ENCODE peak calls at places on chromosomes 2 and 18, in eight cellular contexts. One of them, this sample, is unnamed.

GRCh38 chr2:31384351-31384750 is 30.2 kb downstream of the XDH start:
- DNase-seq in HCEC 1CT: peak
- DNase-seq in body of pancreas: no peak
- DNase-seq in NCI-H460: no peak
- DNase-seq in stomach: no peak
- DNase-seq in germinal center: no peak
- DNase-seq in fibroblast of mammary gland: peak
- DNase-seq in neural crest cell: no peak
- DNase-seq in this sample: no peak

GRCh38 chr18:66640431-66640830 is 36.5 kb upstream of the CDH19 start:
- DNase-seq in HCEC 1CT: no peak
- DNase-seq in body of pancreas: no peak
- DNase-seq in NCI-H460: no peak
- DNase-seq in stomach: peak
- DNase-seq in germinal center: no peak
- DNase-seq in fibroblast of mammary gland: peak
- DNase-seq in neural crest cell: no peak
- DNase-seq in this sample: no peak

GRCh38 chr2:9308186-9308955 is 101.8 kb downstream of the ASAP2 start:
- DNase-seq in HCEC 1CT: no peak
- DNase-seq in body of pancreas: no peak
- DNase-seq in NCI-H460: no peak
- DNase-seq in stomach: no peak
- DNase-seq in germinal center: no peak
- DNase-seq in fibroblast of mammary gland: peak
- DNase-seq in neural crest cell: no peak
- DNase-seq in this sample: no peak

GRCh38 chr18:10074122-10074521 is 160.3 kb downstream of the VAPA start:
- DNase-seq in HCEC 1CT: no peak
- DNase-seq in body of pancreas: no peak
- DNase-seq in NCI-H460: no peak
- DNase-seq in stomach: no peak
- DNase-seq in germinal center: no peak
- DNase-seq in fibroblast of mammary gland: no peak
- DNase-seq in neural crest cell: no peak
- DNase-seq in this sample: no peak

GRCh38 chr2:23664069-23664788 is 262.7 kb downstream of the ATAD2B start:
- DNase-seq in HCEC 1CT: no peak
- DNase-seq in body of pancreas: no peak
- DNase-seq in NCI-H460: no peak
- DNase-seq in stomach: no peak
- DNase-seq in germinal center: no peak
- DNase-seq in fibroblast of mammary gland: no peak
- DNase-seq in neural crest cell: no peak
- DNase-seq in this sample: no peak

GRCh38 chr18:59605633-59606192 is 91.5 kb downstream of the CCBE1 start:
- DNase-seq in HCEC 1CT: peak
- DNase-seq in body of pancreas: no peak
- DNase-seq in NCI-H460: no peak
- DNase-seq in stomach: no peak
- DNase-seq in germinal center: no peak
- DNase-seq in fibroblast of mammary gland: no peak
- DNase-seq in neural crest cell: no peak
- DNase-seq in this sample: no peak

GRCh38 chr18:27838230-27838629 is 338.7 kb downstream of the CDH2 start:
- DNase-seq in HCEC 1CT: peak
- DNase-seq in body of pancreas: no peak
- DNase-seq in NCI-H460: no peak
- DNase-seq in stomach: no peak
- DNase-seq in germinal center: no peak
- DNase-seq in fibroblast of mammary gland: peak
- DNase-seq in neural crest cell: no peak
- DNase-seq in this sample: no peak

GRCh38 chr2:172085460-172086159 is at the start of gene DLX1:
- DNase-seq in HCEC 1CT: no peak
- DNase-seq in body of pancreas: no peak
- DNase-seq in NCI-H460: no peak
- DNase-seq in stomach: no peak
- DNase-seq in germinal center: no peak
- DNase-seq in fibroblast of mammary gland: no peak
- DNase-seq in neural crest cell: no peak
- DNase-seq in this sample: no peak

GRCh38 chr18:23540867-23541266 is 37.6 kb downstream of the RMC1 start:
- DNase-seq in HCEC 1CT: no peak
- DNase-seq in body of pancreas: no peak
- DNase-seq in NCI-H460: no peak
- DNase-seq in stomach: no peak
- DNase-seq in germinal center: peak
- DNase-seq in fibroblast of mammary gland: no peak
- DNase-seq in neural crest cell: no peak
- DNase-seq in this sample: no peak

GRCh38 chr2:158619496-158619895 is 162.7 kb downstream of the PKP4 start:
- DNase-seq in HCEC 1CT: peak
- DNase-seq in body of pancreas: peak
- DNase-seq in NCI-H460: peak
- DNase-seq in stomach: peak
- DNase-seq in germinal center: no peak
- DNase-seq in fibroblast of mammary gland: peak
- DNase-seq in neural crest cell: no peak
- DNase-seq in this sample: no peak

GRCh38 chr2:231666171-231667095 is 41.9 kb upstream of the PTMA start:
- DNase-seq in HCEC 1CT: peak
- DNase-seq in body of pancreas: peak
- DNase-seq in NCI-H460: peak
- DNase-seq in stomach: peak
- DNase-seq in germinal center: no peak
- DNase-seq in fibroblast of mammary gland: peak
- DNase-seq in neural crest cell: peak
- DNase-seq in this sample: peak

GRCh38 chr2:204667990-204668389 is 122.7 kb downstream of the PARD3B start:
- DNase-seq in HCEC 1CT: no peak
- DNase-seq in body of pancreas: no peak
- DNase-seq in NCI-H460: no peak
- DNase-seq in stomach: no peak
- DNase-seq in germinal center: no peak
- DNase-seq in fibroblast of mammary gland: no peak
- DNase-seq in neural crest cell: no peak
- DNase-seq in this sample: no peak

GRCh38 chr2:230706966-230707365 is 5.7 kb upstream of the CAB39 start:
- DNase-seq in HCEC 1CT: no peak
- DNase-seq in body of pancreas: no peak
- DNase-seq in NCI-H460: no peak
- DNase-seq in stomach: no peak
- DNase-seq in germinal center: no peak
- DNase-seq in fibroblast of mammary gland: no peak
- DNase-seq in neural crest cell: no peak
- DNase-seq in this sample: no peak

GRCh38 chr2:218093879-218094278 is 24.8 kb downstream of the RUFY4 start:
- DNase-seq in HCEC 1CT: no peak
- DNase-seq in body of pancreas: no peak
- DNase-seq in NCI-H460: no peak
- DNase-seq in stomach: no peak
- DNase-seq in germinal center: no peak
- DNase-seq in fibroblast of mammary gland: no peak
- DNase-seq in neural crest cell: no peak
- DNase-seq in this sample: no peak

GRCh38 chr2:42052702-42053481 is 5.1 kb downstream of the PKDCC start:
- DNase-seq in HCEC 1CT: peak
- DNase-seq in body of pancreas: no peak
- DNase-seq in NCI-H460: no peak
- DNase-seq in stomach: no peak
- DNase-seq in germinal center: no peak
- DNase-seq in fibroblast of mammary gland: peak
- DNase-seq in neural crest cell: no peak
- DNase-seq in this sample: peak

GRCh38 chr2:10297191-10297700 is 5.5 kb upstream of the HPCAL1 start:
- DNase-seq in HCEC 1CT: peak
- DNase-seq in body of pancreas: no peak
- DNase-seq in NCI-H460: no peak
- DNase-seq in stomach: no peak
- DNase-seq in germinal center: no peak
- DNase-seq in fibroblast of mammary gland: no peak
- DNase-seq in neural crest cell: no peak
- DNase-seq in this sample: no peak

GRCh38 chr2:61853086-61853847 is 593 bp downstream of the FAM161A start:
- DNase-seq in HCEC 1CT: peak
- DNase-seq in body of pancreas: peak
- DNase-seq in NCI-H460: peak
- DNase-seq in stomach: peak
- DNase-seq in germinal center: peak
- DNase-seq in fibroblast of mammary gland: peak
- DNase-seq in neural crest cell: no peak
- DNase-seq in this sample: no peak

GRCh38 chr2:69567909-69568300 is 75.6 kb downstream of the AAK1 start:
- DNase-seq in HCEC 1CT: no peak
- DNase-seq in body of pancreas: no peak
- DNase-seq in NCI-H460: no peak
- DNase-seq in stomach: no peak
- DNase-seq in germinal center: no peak
- DNase-seq in fibroblast of mammary gland: no peak
- DNase-seq in neural crest cell: no peak
- DNase-seq in this sample: no peak

GRCh38 chr2:54306561-54306960 is 50.5 kb upstream of the TSPYL6 start:
- DNase-seq in HCEC 1CT: no peak
- DNase-seq in body of pancreas: no peak
- DNase-seq in NCI-H460: no peak
- DNase-seq in stomach: no peak
- DNase-seq in germinal center: no peak
- DNase-seq in fibroblast of mammary gland: no peak
- DNase-seq in neural crest cell: no peak
- DNase-seq in this sample: no peak

GRCh38 chr2:143762176-143762928 is 633.1 kb downstream of the ARHGAP15 start:
- DNase-seq in HCEC 1CT: no peak
- DNase-seq in body of pancreas: no peak
- DNase-seq in NCI-H460: no peak
- DNase-seq in stomach: no peak
- DNase-seq in germinal center: no peak
- DNase-seq in fibroblast of mammary gland: no peak
- DNase-seq in neural crest cell: no peak
- DNase-seq in this sample: no peak

GRCh38 chr2:96489673-96490072 is 15.5 kb downstream of the NEURL3 start:
- DNase-seq in HCEC 1CT: no peak
- DNase-seq in body of pancreas: no peak
- DNase-seq in NCI-H460: no peak
- DNase-seq in stomach: no peak
- DNase-seq in germinal center: no peak
- DNase-seq in fibroblast of mammary gland: no peak
- DNase-seq in neural crest cell: no peak
- DNase-seq in this sample: no peak

GRCh38 chr18:64134044-64134757 is 14.7 kb downstream of the LINC00305 start:
- DNase-seq in HCEC 1CT: no peak
- DNase-seq in body of pancreas: no peak
- DNase-seq in NCI-H460: no peak
- DNase-seq in stomach: no peak
- DNase-seq in germinal center: no peak
- DNase-seq in fibroblast of mammary gland: no peak
- DNase-seq in neural crest cell: no peak
- DNase-seq in this sample: no peak

GRCh38 chr18:32507093-32507492 is 36.4 kb upstream of the GAREM1 start:
- DNase-seq in HCEC 1CT: no peak
- DNase-seq in body of pancreas: no peak
- DNase-seq in NCI-H460: no peak
- DNase-seq in stomach: no peak
- DNase-seq in germinal center: no peak
- DNase-seq in fibroblast of mammary gland: no peak
- DNase-seq in neural crest cell: no peak
- DNase-seq in this sample: no peak

GRCh38 chr18:58314284-58314683 is 270.3 kb downstream of the NEDD4L start:
- DNase-seq in HCEC 1CT: peak
- DNase-seq in body of pancreas: peak
- DNase-seq in NCI-H460: no peak
- DNase-seq in stomach: peak
- DNase-seq in germinal center: no peak
- DNase-seq in fibroblast of mammary gland: peak
- DNase-seq in neural crest cell: no peak
- DNase-seq in this sample: no peak

GRCh38 chr2:112159454-112159921 is 21.3 kb downstream of the FBLN7 start:
- DNase-seq in HCEC 1CT: no peak
- DNase-seq in body of pancreas: no peak
- DNase-seq in NCI-H460: no peak
- DNase-seq in stomach: no peak
- DNase-seq in germinal center: peak
- DNase-seq in fibroblast of mammary gland: no peak
- DNase-seq in neural crest cell: no peak
- DNase-seq in this sample: no peak

GRCh38 chr2:217249490-217250451 is 389.9 kb upstream of the TNP1 start:
- DNase-seq in HCEC 1CT: no peak
- DNase-seq in body of pancreas: peak
- DNase-seq in NCI-H460: no peak
- DNase-seq in stomach: no peak
- DNase-seq in germinal center: no peak
- DNase-seq in fibroblast of mammary gland: no peak
- DNase-seq in neural crest cell: no peak
- DNase-seq in this sample: no peak

GRCh38 chr2:231632559-231633142 is 40.0 kb downstream of the TEX44 start:
- DNase-seq in HCEC 1CT: peak
- DNase-seq in body of pancreas: no peak
- DNase-seq in NCI-H460: no peak
- DNase-seq in stomach: no peak
- DNase-seq in germinal center: no peak
- DNase-seq in fibroblast of mammary gland: peak
- DNase-seq in neural crest cell: no peak
- DNase-seq in this sample: no peak

GRCh38 chr2:9618410-9618809 is 12.4 kb downstream of the YWHAQ start:
- DNase-seq in HCEC 1CT: no peak
- DNase-seq in body of pancreas: no peak
- DNase-seq in NCI-H460: no peak
- DNase-seq in stomach: no peak
- DNase-seq in germinal center: no peak
- DNase-seq in fibroblast of mammary gland: no peak
- DNase-seq in neural crest cell: no peak
- DNase-seq in this sample: no peak

GRCh38 chr2:218981390-218982311 is 3.3 kb downstream of the FEV start:
- DNase-seq in HCEC 1CT: no peak
- DNase-seq in body of pancreas: peak
- DNase-seq in NCI-H460: no peak
- DNase-seq in stomach: peak
- DNase-seq in germinal center: no peak
- DNase-seq in fibroblast of mammary gland: no peak
- DNase-seq in neural crest cell: no peak
- DNase-seq in this sample: no peak

GRCh38 chr18:51278045-51278649 is 80.7 kb upstream of the MEX3C start:
- DNase-seq in HCEC 1CT: no peak
- DNase-seq in body of pancreas: peak
- DNase-seq in NCI-H460: peak
- DNase-seq in stomach: peak
- DNase-seq in germinal center: peak
- DNase-seq in fibroblast of mammary gland: peak
- DNase-seq in neural crest cell: peak
- DNase-seq in this sample: peak

GRCh38 chr2:20231632-20232031 is 6.7 kb upstream of the SDC1 start:
- DNase-seq in HCEC 1CT: no peak
- DNase-seq in body of pancreas: no peak
- DNase-seq in NCI-H460: no peak
- DNase-seq in stomach: peak
- DNase-seq in germinal center: no peak
- DNase-seq in fibroblast of mammary gland: peak
- DNase-seq in neural crest cell: no peak
- DNase-seq in this sample: no peak

GRCh38 chr2:127097471-127097765 is 9.5 kb downstream of the BIN1 start:
- DNase-seq in HCEC 1CT: no peak
- DNase-seq in body of pancreas: no peak
- DNase-seq in NCI-H460: no peak
- DNase-seq in stomach: no peak
- DNase-seq in germinal center: no peak
- DNase-seq in fibroblast of mammary gland: no peak
- DNase-seq in neural crest cell: no peak
- DNase-seq in this sample: no peak

GRCh38 chr18:45954070-45954712 is 12.9 kb downstream of the EPG5 start:
- DNase-seq in HCEC 1CT: peak
- DNase-seq in body of pancreas: no peak
- DNase-seq in NCI-H460: peak
- DNase-seq in stomach: no peak
- DNase-seq in germinal center: no peak
- DNase-seq in fibroblast of mammary gland: peak
- DNase-seq in neural crest cell: no peak
- DNase-seq in this sample: no peak

GRCh38 chr2:197179744-197180498 is 130.7 kb downstream of the ANKRD44 start:
- DNase-seq in HCEC 1CT: no peak
- DNase-seq in body of pancreas: peak
- DNase-seq in NCI-H460: peak
- DNase-seq in stomach: no peak
- DNase-seq in germinal center: no peak
- DNase-seq in fibroblast of mammary gland: peak
- DNase-seq in neural crest cell: no peak
- DNase-seq in this sample: no peak

This sample was measured in natural killer cell treated with Interleukin-12 subunit alpha and Interleukin-12 subunit beta and Interleukin-15 and Interleukin-18, amount 100 ng/mL, for 72 hours.